ENCODE peak calls at places on chromosomes 5 and 9, in four cellular contexts. C, D, P and Z are unnamed samples.
A peak's percentile ranks its signal among the peaks of the same experiment; 100 is the strongest.

GRCh38 chr5:72065751-72066255 is 41.5 kb upstream of the MAP1B start:
- DNase-seq in C (no peak), D (no peak), P (no peak), Z (no peak)

GRCh38 chr9:38003946-38004808 is 64.8 kb downstream of the SHB start:
- DNase-seq in C (no peak), D (no peak), P (no peak), Z (no peak)

GRCh38 chr9:110021891-110022290 is 186.1 kb downstream of the C9orf152 start:
- DNase-seq in C (no peak), D (no peak), P (no peak), Z (no peak)

GRCh38 chr9:84404095-84404686 is 63.6 kb upstream of the SLC28A3 start:
- DNase-seq in C (no peak), D (no peak), P (no peak), Z (no peak)

GRCh38 chr5:534743-535671 is 10.8 kb upstream of the SLC9A3 start:
- DNase-seq in C (peak; percentile 50), D (no peak), P (no peak), Z (no peak)

GRCh38 chr5:108375768-108376167 is 6.1 kb downstream of the FBXL17 start:
- DNase-seq in C (no peak), D (no peak), P (no peak), Z (no peak)

GRCh38 chr5:87127956-87128687 is 139.6 kb upstream of the RASA1 start:
- DNase-seq in C (no peak), D (no peak), P (no peak), Z (no peak)

GRCh38 chr5:61617995-61618525 is 286.0 kb downstream of the ZSWIM6 start:
- DNase-seq in C (no peak), D (no peak), P (no peak), Z (no peak)

GRCh38 chr5:140840978-140841962 is at the start of gene PCDHA8:
- DNase-seq in C (no peak), D (no peak), P (no peak), Z (peak; percentile 46)

GRCh38 chr9:9437641-9438040 is 1175.2 kb downstream of the PTPRD start:
- DNase-seq in C (no peak), D (no peak), P (no peak), Z (no peak)

GRCh38 chr9:71819115-71819739 is 50.9 kb upstream of the CEMIP2 start:
- DNase-seq in C (no peak), D (no peak), P (peak; percentile 45), Z (peak; percentile 40)

GRCh38 chr5:168426864-168427172 is 59.5 kb upstream of the RARS1 start:
- DNase-seq in C (no peak), D (no peak), P (no peak), Z (no peak)

GRCh38 chr5:103021310-103021709 is 98.6 kb downstream of the GIN1 start:
- DNase-seq in C (no peak), D (no peak), P (no peak), Z (no peak)

GRCh38 chr5:19988447-19988846 is 447 bp upstream of the CDH18 start:
- DNase-seq in C (no peak), D (no peak), P (no peak), Z (peak; percentile 26)

GRCh38 chr9:93451762-93452709 is 551 bp downstream of the FAM120A start:
- DNase-seq in C (peak; percentile 77), D (no peak), P (peak; percentile 34), Z (no peak)

GRCh38 chr5:151937851-151938250 is 13.2 kb upstream of the GLRA1 start:
- DNase-seq in C (no peak), D (no peak), P (no peak), Z (no peak)

GRCh38 chr9:70407081-70407503 is 7.4 kb downstream of the KLF9 start:
- DNase-seq in C (no peak), D (peak; percentile 93), P (no peak), Z (no peak)

GRCh38 chr5:103657301-103657700 is 94.7 kb upstream of the NUDT12 start:
- DNase-seq in C (no peak), D (no peak), P (no peak), Z (no peak)

GRCh38 chr9:107190031-107190935 is 92.8 kb upstream of the RAD23B start:
- DNase-seq in C (no peak), D (peak; percentile 21), P (no peak), Z (no peak)

GRCh38 chr5:157747173-157747758 is 3.8 kb downstream of the LSM11 start:
- DNase-seq in C (no peak), D (no peak), P (no peak), Z (no peak)

GRCh38 chr5:175195698-175196656 is 248.0 kb downstream of the DRD1 start:
- DNase-seq in C (no peak), D (no peak), P (no peak), Z (peak; percentile 36)

GRCh38 chr9:76557674-76558073 is 98.7 kb downstream of the GCNT1 start:
- DNase-seq in C (no peak), D (no peak), P (no peak), Z (no peak)

GRCh38 chr9:68819065-68819464 is 114.0 kb downstream of the PIP5K1B start:
- DNase-seq in C (no peak), D (no peak), P (no peak), Z (no peak)

GRCh38 chr5:3020426-3020825 is 268.9 kb upstream of the IRX2 start:
- DNase-seq in C (no peak), D (no peak), P (no peak), Z (no peak)

GRCh38 chr5:93930098-93930497 is 188.7 kb upstream of the POU5F2 start:
- DNase-seq in C (no peak), D (no peak), P (no peak), Z (no peak)